ENCODE peak calls at places on chromosome 16, in four cellular contexts. One of them, this sample, is unnamed. For H3K36me3, the result is how much of the 10 kb centered on the place peaks cover.

GRCh38 chr16:2156025-2156848 is 655 bp downstream of the TRAF7 start:
- DNase-seq in tibial artery: no peak
- DNase-seq in ovary: peak
- DNase-seq in astrocyte: peak
- DNase-seq in this sample: peak

GRCh38 chr16:88540346-88540977 is 29.7 kb upstream of the ZC3H18 start:
- DNase-seq in tibial artery: no peak
- DNase-seq in ovary: no peak
- DNase-seq in astrocyte: no peak
- DNase-seq in this sample: no peak

GRCh38 chr16:22652463-22652845 is 141.8 kb downstream of the NPIPB5 start:
- DNase-seq in tibial artery: no peak
- DNase-seq in ovary: no peak
- DNase-seq in astrocyte: no peak
- DNase-seq in this sample: no peak

GRCh38 chr16:30628628-30629342 is 18.6 kb upstream of the ZNF689 start:
- DNase-seq in tibial artery: peak
- DNase-seq in ovary: peak
- DNase-seq in astrocyte: peak
- DNase-seq in this sample: peak

GRCh38 chr16:15493416-15494181 is 59.2 kb downstream of the BMERB1 start:
- DNase-seq in tibial artery: no peak
- DNase-seq in ovary: no peak
- DNase-seq in astrocyte: peak
- DNase-seq in this sample: no peak

GRCh38 chr16:11783319-11784047 is 13.6 kb downstream of the ZC3H7A start:
- DNase-seq in tibial artery: no peak
- DNase-seq in ovary: no peak
- DNase-seq in astrocyte: peak
- DNase-seq in this sample: peak

GRCh38 chr16:9612267-9612666 is 520.8 kb downstream of the HAPSTR1 start:
- DNase-seq in tibial artery: no peak
- DNase-seq in ovary: no peak
- DNase-seq in astrocyte: peak
- DNase-seq in this sample: no peak

GRCh38 chr16:86621966-86622365 is 43.6 kb downstream of the FOXL1 start:
- DNase-seq in tibial artery: no peak
- DNase-seq in ovary: no peak
- DNase-seq in astrocyte: no peak
- DNase-seq in this sample: no peak

GRCh38 chr16:81499576-81500380 is 55.2 kb downstream of the CMIP start:
- DNase-seq in tibial artery: no peak
- DNase-seq in ovary: no peak
- DNase-seq in astrocyte: no peak
- DNase-seq in this sample: peak

GRCh38 chr16:22300427-22301071 is 3.3 kb downstream of the POLR3E start:
- DNase-seq in tibial artery: no peak
- DNase-seq in ovary: no peak
- DNase-seq in astrocyte: peak
- DNase-seq in this sample: peak

GRCh38 chr16:3654249-3654991 is at the start of gene DNASE1:
- DNase-seq in tibial artery: peak
- DNase-seq in ovary: peak
- DNase-seq in astrocyte: peak
- DNase-seq in this sample: peak

GRCh38 chr16:29744541-29745101 is 1.2 kb downstream of the C16orf54 start:
- DNase-seq in tibial artery: no peak
- DNase-seq in ovary: no peak
- DNase-seq in astrocyte: no peak
- DNase-seq in this sample: no peak

GRCh38 chr16:24950275-24950674 is 64.9 kb downstream of the ARHGAP17 start:
- DNase-seq in tibial artery: no peak
- DNase-seq in ovary: no peak
- DNase-seq in astrocyte: peak
- DNase-seq in this sample: no peak

GRCh38 chr16:2081201-2081600 is 33.4 kb downstream of the TSC2 start:
- DNase-seq in tibial artery: no peak
- DNase-seq in ovary: no peak
- DNase-seq in astrocyte: no peak
- DNase-seq in this sample: no peak

GRCh38 chr16:82062645-82063058 is 27.6 kb downstream of the HSD17B2 start:
- DNase-seq in tibial artery: no peak
- DNase-seq in ovary: no peak
- DNase-seq in astrocyte: peak
- DNase-seq in this sample: peak

GRCh38 chr16:81645303-81645702 is 133.8 kb upstream of the PLCG2 start:
- DNase-seq in tibial artery: no peak
- DNase-seq in ovary: no peak
- DNase-seq in astrocyte: peak
- DNase-seq in this sample: peak

GRCh38 chr16:75580-76501 is 2.2 kb upstream of the MPG start:
- DNase-seq in tibial artery: peak
- DNase-seq in ovary: peak
- DNase-seq in astrocyte: peak
- DNase-seq in this sample: no peak

GRCh38 chr16:31008154-31008950 is 2.1 kb downstream of the STX1B start:
- DNase-seq in tibial artery: no peak
- DNase-seq in ovary: no peak
- DNase-seq in astrocyte: peak
- DNase-seq in this sample: peak

GRCh38 chr16:89711601-89712475 is 8.9 kb downstream of the VPS9D1 start:
- DNase-seq in tibial artery: no peak
- DNase-seq in ovary: peak
- DNase-seq in astrocyte: no peak
- DNase-seq in this sample: peak

GRCh38 chr16:901715-902601 is 68.8 kb downstream of the LMF1 start:
- DNase-seq in tibial artery: no peak
- DNase-seq in ovary: no peak
- DNase-seq in astrocyte: no peak
- DNase-seq in this sample: no peak

DNA sequence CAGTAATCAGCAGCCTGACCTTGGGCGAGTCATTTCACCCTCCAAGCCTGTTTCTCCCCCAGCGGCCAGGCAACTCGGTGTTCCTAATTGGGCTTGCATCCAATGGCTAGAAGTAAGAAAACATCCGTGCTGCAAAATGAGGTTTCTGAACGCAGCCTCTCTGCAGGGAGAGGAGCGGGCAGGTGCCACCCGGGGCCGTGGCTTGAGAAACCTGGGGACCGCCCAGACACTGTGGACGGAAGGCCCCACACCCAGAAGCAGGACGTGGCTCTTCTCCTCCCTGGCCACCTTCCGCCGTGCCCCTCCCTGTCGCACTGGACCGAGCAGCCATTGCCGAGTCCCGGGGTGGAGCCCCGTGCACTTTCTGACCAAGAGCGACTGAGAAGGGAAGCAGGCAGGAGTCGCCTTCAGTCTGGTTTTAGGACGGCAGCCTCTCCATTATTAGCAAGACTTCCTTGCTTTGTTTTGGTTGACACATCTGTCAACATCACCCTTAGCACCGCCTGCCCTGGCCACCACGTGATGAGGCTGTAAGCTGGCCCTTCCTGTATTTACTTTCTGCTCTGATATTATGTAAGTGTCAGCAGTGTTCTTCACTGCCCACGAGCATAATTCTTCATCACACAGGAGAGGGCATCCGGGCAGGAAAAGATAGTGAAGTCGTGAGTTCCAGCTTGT is 785 bp downstream of the HERPUD1 start:
- DNase-seq in tibial artery: peak
- DNase-seq in ovary: peak
- DNase-seq in astrocyte: peak
- DNase-seq in this sample: peak
- H3K4me3 ChIP-seq in tibial artery: peak
- H3K4me3 ChIP-seq in ovary: peak
- H3K4me3 ChIP-seq in astrocyte: peak
- H3K4me3 ChIP-seq in this sample: peak

DNA sequence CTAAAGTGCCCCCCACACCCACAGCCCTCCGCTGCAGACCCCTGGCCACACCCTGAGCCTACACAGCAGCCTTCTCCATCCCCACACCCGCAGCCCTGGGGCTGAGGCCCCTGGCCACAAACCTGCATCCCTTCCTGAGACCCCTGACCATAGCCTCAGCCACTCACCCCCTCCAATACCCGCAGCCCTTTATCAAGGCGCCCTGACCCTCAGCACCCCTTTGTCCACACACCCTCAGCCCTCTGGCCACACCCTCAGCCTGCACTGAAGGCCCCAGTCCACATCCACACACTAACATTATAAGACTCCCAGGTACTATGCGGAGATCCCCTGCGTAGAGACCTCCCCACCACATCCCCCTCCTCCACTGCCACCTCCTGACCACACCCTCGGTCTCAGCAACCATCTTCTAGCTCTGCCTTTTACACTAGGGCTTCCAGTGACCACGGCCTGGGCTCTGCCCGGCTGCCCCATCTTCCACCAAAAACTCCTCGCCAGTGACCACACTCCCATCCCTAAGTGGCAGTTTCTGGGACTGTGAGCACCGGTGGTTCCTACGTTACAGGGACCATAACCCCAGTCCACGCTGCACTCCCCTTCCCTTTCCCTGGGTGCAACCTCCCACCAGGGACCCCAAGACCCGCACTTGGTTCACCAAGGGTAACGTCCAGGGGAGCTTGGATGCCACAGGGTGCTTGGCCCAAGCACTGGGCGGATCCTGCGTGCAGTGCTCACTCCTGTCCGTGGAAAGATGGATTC is 818 bp downstream of the TPPP3 start:
- DNase-seq in tibial artery: peak
- DNase-seq in ovary: peak
- DNase-seq in astrocyte: no peak
- DNase-seq in this sample: no peak
- H3K27ac ChIP-seq in tibial artery: peak
- H3K27ac ChIP-seq in ovary: no peak
- H3K27ac ChIP-seq in astrocyte: no peak
- H3K27ac ChIP-seq in this sample: no peak

DNA sequence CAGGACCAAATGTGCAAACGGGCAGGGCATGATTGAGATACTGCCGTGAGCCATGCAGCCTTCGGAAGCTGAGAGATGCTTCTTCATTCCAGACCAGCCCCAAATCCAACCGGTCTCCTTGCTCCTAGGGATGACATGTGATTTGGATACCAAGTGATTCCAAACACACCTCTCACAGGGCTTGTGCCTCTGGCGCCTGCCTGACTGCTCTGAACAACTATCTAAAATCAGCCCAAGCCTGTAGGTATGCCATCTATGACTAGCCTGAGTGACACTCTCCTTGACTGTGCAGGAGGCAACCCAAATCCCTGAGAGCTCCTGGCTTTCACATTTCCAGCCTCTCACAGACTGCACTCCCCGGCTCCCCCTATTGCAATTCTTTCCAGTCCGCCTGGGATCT is 20.3 kb downstream of the DYNC1LI2 start:
- DNase-seq in tibial artery: no peak
- DNase-seq in ovary: no peak
- DNase-seq in astrocyte: no peak
- DNase-seq in this sample: no peak
- H3K36me3 ChIP-seq in tibial artery: half or more
- H3K36me3 ChIP-seq in ovary: under half
- H3K36me3 ChIP-seq in astrocyte: half or more
- H3K36me3 ChIP-seq in this sample: under half

DNA sequence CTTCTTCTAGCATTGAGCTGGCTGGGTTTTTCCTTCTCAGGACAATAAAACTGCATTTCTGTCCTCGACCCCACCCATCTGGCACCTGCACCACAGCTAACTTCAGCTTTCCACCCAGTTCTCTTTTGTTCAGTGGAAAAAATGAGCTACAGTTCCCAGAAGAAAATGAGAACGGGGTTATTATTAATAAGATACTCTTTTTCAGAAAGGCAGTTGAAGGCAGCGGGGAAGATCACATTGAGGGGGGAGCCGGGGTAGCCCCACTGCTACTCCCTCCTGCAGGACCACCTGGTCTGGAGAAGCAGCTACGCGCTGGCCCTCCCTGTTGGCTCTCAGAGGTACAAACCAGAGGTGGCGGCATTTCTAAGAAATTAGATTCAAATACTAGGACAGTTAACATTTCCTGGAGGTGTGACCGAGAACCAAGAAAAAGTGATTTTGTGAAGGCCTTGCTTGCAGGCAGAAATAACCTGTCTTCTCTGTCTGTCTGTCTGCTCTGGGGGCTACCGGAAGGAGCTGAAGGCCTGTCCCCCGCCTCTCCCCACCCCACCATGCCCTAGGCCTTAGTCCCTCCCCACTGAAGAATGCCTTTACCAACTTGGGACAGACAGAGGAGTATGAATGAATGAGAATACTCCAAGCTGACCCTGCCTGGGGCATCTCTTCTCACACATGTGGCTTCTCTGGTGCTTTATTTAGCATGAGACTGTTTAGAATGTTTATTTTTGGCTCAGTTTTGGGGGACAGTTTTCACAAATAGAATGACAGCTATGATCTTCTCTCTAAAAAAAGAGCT is 123.8 kb downstream of the XYLT1 start:
- DNase-seq in tibial artery: peak
- DNase-seq in ovary: no peak
- DNase-seq in astrocyte: no peak
- DNase-seq in this sample: no peak
- H3K4me3 ChIP-seq in tibial artery: no peak
- H3K4me3 ChIP-seq in ovary: no peak
- H3K4me3 ChIP-seq in astrocyte: no peak
- H3K4me3 ChIP-seq in this sample: no peak

GRCh38 chr16:19785081-19785480 is 67.0 kb downstream of the IQCK start:
- DNase-seq in tibial artery: no peak
- DNase-seq in ovary: no peak
- DNase-seq in astrocyte: no peak
- DNase-seq in this sample: no peak
- H3K27ac ChIP-seq in tibial artery: no peak
- H3K27ac ChIP-seq in ovary: peak
- H3K27ac ChIP-seq in astrocyte: no peak
- H3K27ac ChIP-seq in this sample: no peak

DNA sequence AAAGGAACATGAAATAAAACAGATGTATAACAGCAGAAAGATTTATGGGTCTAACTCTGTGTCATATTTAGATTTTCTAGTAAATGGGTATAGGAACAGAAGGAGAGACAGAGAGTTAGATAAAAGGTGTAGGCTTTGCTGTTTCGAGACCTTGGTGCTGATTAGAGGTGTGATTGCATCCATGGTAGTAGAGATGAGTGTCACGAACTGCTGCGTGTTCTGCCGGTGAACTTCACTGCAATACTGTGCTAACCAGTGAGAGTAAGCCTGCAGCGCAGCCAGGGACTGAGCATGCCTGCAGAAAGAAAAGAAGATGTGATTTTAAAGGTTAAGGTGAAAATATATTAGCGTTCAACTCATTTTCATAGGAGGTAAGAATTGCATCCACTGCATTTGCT is 53.7 kb upstream of the GSG1L start:
- DNase-seq in tibial artery: no peak
- DNase-seq in ovary: no peak
- DNase-seq in astrocyte: no peak
- DNase-seq in this sample: no peak
- H3K36me3 ChIP-seq in tibial artery: half or more
- H3K36me3 ChIP-seq in ovary: under half
- H3K36me3 ChIP-seq in astrocyte: under half
- H3K36me3 ChIP-seq in this sample: under half

This sample was measured in mammary epithelial cell.